ENCODE peak calls at places on chromosomes 16 and 17, in eight cellular contexts. One of them, this sample, is unnamed.

GRCh38 chr17:40547785-40548478 is 17.3 kb downstream of the CCR7 start:
- DNase-seq in activated naive CD8-positive, alpha-beta T cell treated with anti-CD3 and anti-CD28 coated beads, Interleukin-2, amount 10 ng/mL, durations not matched to agents 7 days and 5 days: no peak
- DNase-seq in activated CD4-positive, alpha-beta memory T cell treated with anti-CD3 and anti-CD28 coated beads for 36 hours: no peak
- DNase-seq in glutamatergic neuron: no peak
- DNase-seq in iPS-NIHi11: no peak
- DNase-seq in colonic mucosa: no peak
- DNase-seq in stomach: peak
- DNase-seq in astrocyte of the spinal cord: no peak
- DNase-seq in this sample: no peak

GRCh38 chr17:71237903-71238538 is 882.8 kb upstream of the SOX9 start:
- DNase-seq in stomach: no peak
- DNase-seq in iPS-NIHi11: no peak
- DNase-seq in astrocyte of the spinal cord: peak
- DNase-seq in activated CD4-positive, alpha-beta memory T cell treated with anti-CD3 and anti-CD28 coated beads for 36 hours: no peak
- DNase-seq in colonic mucosa: no peak
- DNase-seq in glutamatergic neuron: no peak
- DNase-seq in activated naive CD8-positive, alpha-beta T cell treated with anti-CD3 and anti-CD28 coated beads, Interleukin-2, amount 10 ng/mL, durations not matched to agents 7 days and 5 days: no peak
- DNase-seq in this sample: peak

GRCh38 chr17:13698832-13699231 is 97.1 kb upstream of the HS3ST3A1 start:
- DNase-seq in activated naive CD8-positive, alpha-beta T cell treated with anti-CD3 and anti-CD28 coated beads, Interleukin-2, amount 10 ng/mL, durations not matched to agents 7 days and 5 days: no peak
- DNase-seq in activated CD4-positive, alpha-beta memory T cell treated with anti-CD3 and anti-CD28 coated beads for 36 hours: no peak
- DNase-seq in iPS-NIHi11: no peak
- DNase-seq in colonic mucosa: no peak
- DNase-seq in stomach: no peak
- DNase-seq in glutamatergic neuron: no peak
- DNase-seq in astrocyte of the spinal cord: no peak
- DNase-seq in this sample: no peak

GRCh38 chr16:30533748-30534367 is 800 bp downstream of the ZNF747 start:
- DNase-seq in astrocyte of the spinal cord: no peak
- DNase-seq in stomach: no peak
- DNase-seq in colonic mucosa: peak
- DNase-seq in activated naive CD8-positive, alpha-beta T cell treated with anti-CD3 and anti-CD28 coated beads, Interleukin-2, amount 10 ng/mL, durations not matched to agents 7 days and 5 days: no peak
- DNase-seq in glutamatergic neuron: peak
- DNase-seq in iPS-NIHi11: no peak
- DNase-seq in activated CD4-positive, alpha-beta memory T cell treated with anti-CD3 and anti-CD28 coated beads for 36 hours: peak
- DNase-seq in this sample: no peak

GRCh38 chr16:19196871-19197270 is 28.8 kb downstream of the SYT17 start:
- DNase-seq in colonic mucosa: no peak
- DNase-seq in activated naive CD8-positive, alpha-beta T cell treated with anti-CD3 and anti-CD28 coated beads, Interleukin-2, amount 10 ng/mL, durations not matched to agents 7 days and 5 days: no peak
- DNase-seq in glutamatergic neuron: no peak
- DNase-seq in stomach: no peak
- DNase-seq in activated CD4-positive, alpha-beta memory T cell treated with anti-CD3 and anti-CD28 coated beads for 36 hours: no peak
- DNase-seq in iPS-NIHi11: no peak
- DNase-seq in astrocyte of the spinal cord: peak
- DNase-seq in this sample: peak

GRCh38 chr17:49557204-49558024 is 18.3 kb upstream of the NXPH3 start:
- DNase-seq in glutamatergic neuron: peak
- DNase-seq in iPS-NIHi11: peak
- DNase-seq in astrocyte of the spinal cord: peak
- DNase-seq in stomach: peak
- DNase-seq in activated CD4-positive, alpha-beta memory T cell treated with anti-CD3 and anti-CD28 coated beads for 36 hours: peak
- DNase-seq in colonic mucosa: no peak
- DNase-seq in activated naive CD8-positive, alpha-beta T cell treated with anti-CD3 and anti-CD28 coated beads, Interleukin-2, amount 10 ng/mL, durations not matched to agents 7 days and 5 days: peak
- DNase-seq in this sample: peak

GRCh38 chr16:67248401-67249177 is at the start of gene SLC9A5:
- DNase-seq in astrocyte of the spinal cord: no peak
- DNase-seq in stomach: no peak
- DNase-seq in colonic mucosa: no peak
- DNase-seq in glutamatergic neuron: peak
- DNase-seq in activated CD4-positive, alpha-beta memory T cell treated with anti-CD3 and anti-CD28 coated beads for 36 hours: peak
- DNase-seq in iPS-NIHi11: peak
- DNase-seq in activated naive CD8-positive, alpha-beta T cell treated with anti-CD3 and anti-CD28 coated beads, Interleukin-2, amount 10 ng/mL, durations not matched to agents 7 days and 5 days: peak
- DNase-seq in this sample: peak

GRCh38 chr16:68354816-68355215 is 44.0 kb downstream of the PRMT7 start:
- DNase-seq in activated naive CD8-positive, alpha-beta T cell treated with anti-CD3 and anti-CD28 coated beads, Interleukin-2, amount 10 ng/mL, durations not matched to agents 7 days and 5 days: no peak
- DNase-seq in iPS-NIHi11: no peak
- DNase-seq in stomach: no peak
- DNase-seq in glutamatergic neuron: no peak
- DNase-seq in activated CD4-positive, alpha-beta memory T cell treated with anti-CD3 and anti-CD28 coated beads for 36 hours: no peak
- DNase-seq in astrocyte of the spinal cord: no peak
- DNase-seq in colonic mucosa: no peak
- DNase-seq in this sample: no peak

GRCh38 chr16:56609463-56609921 is 1.1 kb downstream of the MT2A start:
- DNase-seq in astrocyte of the spinal cord: peak
- DNase-seq in colonic mucosa: peak
- DNase-seq in iPS-NIHi11: no peak
- DNase-seq in activated naive CD8-positive, alpha-beta T cell treated with anti-CD3 and anti-CD28 coated beads, Interleukin-2, amount 10 ng/mL, durations not matched to agents 7 days and 5 days: peak
- DNase-seq in activated CD4-positive, alpha-beta memory T cell treated with anti-CD3 and anti-CD28 coated beads for 36 hours: peak
- DNase-seq in glutamatergic neuron: no peak
- DNase-seq in stomach: peak
- DNase-seq in this sample: peak

GRCh38 chr16:1984347-1985225 is 593 bp downstream of the GFER start:
- DNase-seq in activated naive CD8-positive, alpha-beta T cell treated with anti-CD3 and anti-CD28 coated beads, Interleukin-2, amount 10 ng/mL, durations not matched to agents 7 days and 5 days: no peak
- DNase-seq in iPS-NIHi11: no peak
- DNase-seq in astrocyte of the spinal cord: no peak
- DNase-seq in stomach: no peak
- DNase-seq in colonic mucosa: peak
- DNase-seq in activated CD4-positive, alpha-beta memory T cell treated with anti-CD3 and anti-CD28 coated beads for 36 hours: no peak
- DNase-seq in glutamatergic neuron: no peak
- DNase-seq in this sample: no peak

GRCh38 chr17:28334176-28334575 is 1.1 kb downstream of the IFT20 start:
- DNase-seq in astrocyte of the spinal cord: no peak
- DNase-seq in activated CD4-positive, alpha-beta memory T cell treated with anti-CD3 and anti-CD28 coated beads for 36 hours: no peak
- DNase-seq in iPS-NIHi11: no peak
- DNase-seq in colonic mucosa: no peak
- DNase-seq in stomach: no peak
- DNase-seq in activated naive CD8-positive, alpha-beta T cell treated with anti-CD3 and anti-CD28 coated beads, Interleukin-2, amount 10 ng/mL, durations not matched to agents 7 days and 5 days: no peak
- DNase-seq in glutamatergic neuron: no peak
- DNase-seq in this sample: no peak

GRCh38 chr17:2215616-2216364 is 87.8 kb downstream of the SMG6 start:
- DNase-seq in activated CD4-positive, alpha-beta memory T cell treated with anti-CD3 and anti-CD28 coated beads for 36 hours: peak
- DNase-seq in glutamatergic neuron: peak
- DNase-seq in stomach: peak
- DNase-seq in activated naive CD8-positive, alpha-beta T cell treated with anti-CD3 and anti-CD28 coated beads, Interleukin-2, amount 10 ng/mL, durations not matched to agents 7 days and 5 days: peak
- DNase-seq in iPS-NIHi11: peak
- DNase-seq in colonic mucosa: peak
- DNase-seq in astrocyte of the spinal cord: peak
- DNase-seq in this sample: peak

GRCh38 chr17:15236281-15237105 is 28.6 kb downstream of the PMP22 start:
- DNase-seq in activated CD4-positive, alpha-beta memory T cell treated with anti-CD3 and anti-CD28 coated beads for 36 hours: no peak
- DNase-seq in stomach: no peak
- DNase-seq in astrocyte of the spinal cord: no peak
- DNase-seq in glutamatergic neuron: no peak
- DNase-seq in colonic mucosa: no peak
- DNase-seq in activated naive CD8-positive, alpha-beta T cell treated with anti-CD3 and anti-CD28 coated beads, Interleukin-2, amount 10 ng/mL, durations not matched to agents 7 days and 5 days: no peak
- DNase-seq in iPS-NIHi11: no peak
- DNase-seq in this sample: no peak

GRCh38 chr17:1201132-1201702 is 21.4 kb upstream of the ABR start:
- DNase-seq in activated naive CD8-positive, alpha-beta T cell treated with anti-CD3 and anti-CD28 coated beads, Interleukin-2, amount 10 ng/mL, durations not matched to agents 7 days and 5 days: peak
- DNase-seq in iPS-NIHi11: no peak
- DNase-seq in glutamatergic neuron: no peak
- DNase-seq in stomach: no peak
- DNase-seq in astrocyte of the spinal cord: no peak
- DNase-seq in activated CD4-positive, alpha-beta memory T cell treated with anti-CD3 and anti-CD28 coated beads for 36 hours: peak
- DNase-seq in colonic mucosa: no peak
- DNase-seq in this sample: no peak

GRCh38 chr17:62565817-62566216 is 61.7 kb upstream of the MRC2 start:
- DNase-seq in astrocyte of the spinal cord: peak
- DNase-seq in activated CD4-positive, alpha-beta memory T cell treated with anti-CD3 and anti-CD28 coated beads for 36 hours: no peak
- DNase-seq in activated naive CD8-positive, alpha-beta T cell treated with anti-CD3 and anti-CD28 coated beads, Interleukin-2, amount 10 ng/mL, durations not matched to agents 7 days and 5 days: no peak
- DNase-seq in iPS-NIHi11: no peak
- DNase-seq in colonic mucosa: no peak
- DNase-seq in glutamatergic neuron: no peak
- DNase-seq in stomach: no peak
- DNase-seq in this sample: no peak

GRCh38 chr17:1156864-1157263 is 22.9 kb downstream of the ABR start:
- DNase-seq in stomach: no peak
- DNase-seq in glutamatergic neuron: no peak
- DNase-seq in activated naive CD8-positive, alpha-beta T cell treated with anti-CD3 and anti-CD28 coated beads, Interleukin-2, amount 10 ng/mL, durations not matched to agents 7 days and 5 days: no peak
- DNase-seq in activated CD4-positive, alpha-beta memory T cell treated with anti-CD3 and anti-CD28 coated beads for 36 hours: no peak
- DNase-seq in astrocyte of the spinal cord: peak
- DNase-seq in colonic mucosa: no peak
- DNase-seq in iPS-NIHi11: no peak
- DNase-seq in this sample: no peak

GRCh38 chr16:88634141-88634993 is 4.0 kb upstream of the IL17C start:
- DNase-seq in activated CD4-positive, alpha-beta memory T cell treated with anti-CD3 and anti-CD28 coated beads for 36 hours: peak
- DNase-seq in activated naive CD8-positive, alpha-beta T cell treated with anti-CD3 and anti-CD28 coated beads, Interleukin-2, amount 10 ng/mL, durations not matched to agents 7 days and 5 days: peak
- DNase-seq in glutamatergic neuron: peak
- DNase-seq in astrocyte of the spinal cord: no peak
- DNase-seq in iPS-NIHi11: peak
- DNase-seq in colonic mucosa: peak
- DNase-seq in stomach: peak
- DNase-seq in this sample: peak

GRCh38 chr16:21227886-21228285 is 5.6 kb upstream of the ANKS4B start:
- DNase-seq in astrocyte of the spinal cord: no peak
- DNase-seq in glutamatergic neuron: no peak
- DNase-seq in activated naive CD8-positive, alpha-beta T cell treated with anti-CD3 and anti-CD28 coated beads, Interleukin-2, amount 10 ng/mL, durations not matched to agents 7 days and 5 days: no peak
- DNase-seq in activated CD4-positive, alpha-beta memory T cell treated with anti-CD3 and anti-CD28 coated beads for 36 hours: no peak
- DNase-seq in colonic mucosa: no peak
- DNase-seq in iPS-NIHi11: no peak
- DNase-seq in stomach: no peak
- DNase-seq in this sample: no peak

GRCh38 chr16:2855536-2855935 is 2.4 kb downstream of the PRSS22 start:
- DNase-seq in astrocyte of the spinal cord: no peak
- DNase-seq in colonic mucosa: no peak
- DNase-seq in activated CD4-positive, alpha-beta memory T cell treated with anti-CD3 and anti-CD28 coated beads for 36 hours: no peak
- DNase-seq in stomach: no peak
- DNase-seq in activated naive CD8-positive, alpha-beta T cell treated with anti-CD3 and anti-CD28 coated beads, Interleukin-2, amount 10 ng/mL, durations not matched to agents 7 days and 5 days: no peak
- DNase-seq in iPS-NIHi11: no peak
- DNase-seq in glutamatergic neuron: no peak
- DNase-seq in this sample: no peak

GRCh38 chr16:23504453-23505179 is 5.7 kb downstream of the GGA2 start:
- DNase-seq in colonic mucosa: peak
- DNase-seq in stomach: peak
- DNase-seq in glutamatergic neuron: peak
- DNase-seq in astrocyte of the spinal cord: peak
- DNase-seq in iPS-NIHi11: peak
- DNase-seq in activated naive CD8-positive, alpha-beta T cell treated with anti-CD3 and anti-CD28 coated beads, Interleukin-2, amount 10 ng/mL, durations not matched to agents 7 days and 5 days: peak
- DNase-seq in activated CD4-positive, alpha-beta memory T cell treated with anti-CD3 and anti-CD28 coated beads for 36 hours: peak
- DNase-seq in this sample: peak

GRCh38 chr16:58481931-58482330 is 18.0 kb upstream of the NDRG4 start:
- DNase-seq in glutamatergic neuron: no peak
- DNase-seq in stomach: no peak
- DNase-seq in astrocyte of the spinal cord: no peak
- DNase-seq in activated CD4-positive, alpha-beta memory T cell treated with anti-CD3 and anti-CD28 coated beads for 36 hours: no peak
- DNase-seq in activated naive CD8-positive, alpha-beta T cell treated with anti-CD3 and anti-CD28 coated beads, Interleukin-2, amount 10 ng/mL, durations not matched to agents 7 days and 5 days: no peak
- DNase-seq in colonic mucosa: no peak
- DNase-seq in iPS-NIHi11: no peak
- DNase-seq in this sample: no peak